ENCODE peak calls at places on chromosomes 3 and 15, in seven cellular contexts. F is NCI-H774; W is frontal cortex; E is GM13976; N is adipocyte; R is stimulated activated CD4-positive, alpha-beta T cell treated with anti-CD3 and anti-CD28 coated beads, Interleukin-4, amount 100 ng/mL, for 4 hours; Q is NCI-H345. L is an unnamed sample.

GRCh38 chr3:195440379-195440778 is 2.4 kb downstream of the ACAP2 start:
- DNase-seq in R (no peak), F (no peak), W (no peak), Q (no peak), N (no peak), E (no peak), L (no peak)

GRCh38 chr15:42215854-42216829 is 8.0 kb upstream of the VPS39 start:
- DNase-seq in R (no peak), W (no peak), F (no peak), E (no peak), Q (no peak), N (peak), L (no peak)

GRCh38 chr15:58467722-58468436 is 36.1 kb downstream of the LIPC start:
- DNase-seq in F (no peak), W (no peak), R (no peak), E (no peak), Q (no peak), N (no peak), L (no peak)

GRCh38 chr15:67149859-67150824 is 84.7 kb downstream of the SMAD3 start:
- DNase-seq in W (no peak), F (no peak), N (peak), Q (no peak), E (peak), R (no peak), L (no peak)

GRCh38 chr3:65604863-65605526 is 433.7 kb downstream of the MAGI1 start:
- DNase-seq in R (no peak), N (peak), Q (no peak), E (no peak), W (no peak), F (no peak), L (no peak)

GRCh38 chr3:166481340-166481739 is 644.1 kb upstream of the BCHE start:
- DNase-seq in F (no peak), W (no peak), Q (no peak), N (no peak), R (no peak), E (no peak), L (no peak)

GRCh38 chr15:41695750-41696436 is 35.7 kb downstream of the MGA start:
- DNase-seq in E (peak), N (no peak), F (no peak), R (peak), Q (no peak), W (no peak), L (no peak)

GRCh38 chr15:43550527-43551363 is 33.3 kb downstream of the MAP1A start:
- DNase-seq in E (no peak), N (peak), W (no peak), R (no peak), F (no peak), Q (no peak), L (no peak)

GRCh38 chr3:55064164-55064563 is 136.3 kb upstream of the LRTM1 start:
- DNase-seq in F (no peak), N (no peak), Q (no peak), E (no peak), W (no peak), R (no peak), L (no peak)

GRCh38 chr15:58551084-58551763 is 119.4 kb downstream of the LIPC start:
- DNase-seq in W (no peak), F (no peak), R (no peak), E (no peak), N (no peak), Q (no peak), L (no peak)